ENCODE peak calls at places on chromosomes 6 and 20, in five cellular contexts. H is brain microvascular endothelial cell; N is ovary; X is CD8-positive, alpha-beta memory T cell; Q is fibroblast of lung. U is an unnamed sample.
A peak's percentile ranks its signal among the peaks of the same experiment; 100 is the strongest.

GRCh38 chr6:124226396-124226795 is 422.7 kb downstream of the NKAIN2 start:
- DNase-seq in H (peak; percentile 14), N (no peak), Q (peak; percentile 57), X (no peak), U (peak; percentile 87)

GRCh38 chr6:133983099-133983939 is 30.3 kb downstream of the TBPL1 start:
- DNase-seq in H (peak; percentile 35), X (peak; percentile 21), N (peak; percentile 53), Q (peak; percentile 80), U (peak; percentile 86)

GRCh38 chr6:113306552-113307145 is 550.5 kb upstream of the MARCKS start:
- DNase-seq in X (no peak), N (peak; percentile 29), Q (peak; percentile 18), H (peak; percentile 9), U (peak; percentile 30)

GRCh38 chr6:146503096-146503495 is 40.5 kb upstream of the RAB32 start:
- DNase-seq in H (no peak), X (no peak), N (no peak), Q (no peak), U (no peak)

GRCh38 chr6:108655840-108656650 is 95.3 kb downstream of the FOXO3 start:
- DNase-seq in X (no peak), H (peak; percentile 11), Q (peak; percentile 83), N (peak; percentile 38), U (peak; percentile 79)

GRCh38 chr6:90179190-90180169 is 117.2 kb downstream of the BACH2 start:
- DNase-seq in N (no peak), H (no peak), X (no peak), Q (no peak), U (peak; percentile 32)

GRCh38 chr6:2961971-2962370 is 9.4 kb downstream of the SERPINB6 start:
- DNase-seq in Q (no peak), X (no peak), H (no peak), N (no peak), U (no peak)

GRCh38 chr20:43191946-43192847 is 2.5 kb upstream of the PTPRT start:
- DNase-seq in Q (no peak), H (no peak), N (no peak), X (no peak), U (peak; percentile 6)

GRCh38 chr6:169069361-169069760 is 184.3 kb downstream of the THBS2 start:
- DNase-seq in X (no peak), N (no peak), H (no peak), Q (no peak), U (no peak)

GRCh38 chr6:56242343-56242742 is 5.0 kb downstream of the COL21A1 start:
- DNase-seq in H (no peak), Q (peak; percentile 67), X (no peak), N (no peak), U (peak; percentile 81)

GRCh38 chr6:35573495-35574110 is 60.9 kb upstream of the TULP1 start:
- DNase-seq in N (no peak), H (no peak), X (no peak), Q (no peak), U (peak; percentile 33)

GRCh38 chr6:4403828-4404227 is 268.5 kb upstream of the ECI2 start:
- DNase-seq in H (no peak), Q (peak; percentile 43), N (no peak), X (no peak), U (no peak)

GRCh38 chr20:54197621-54198604 is 10.0 kb upstream of the PFDN4 start:
- DNase-seq in Q (peak; percentile 74), X (no peak), N (no peak), H (peak; percentile 46), U (peak; percentile 84)

GRCh38 chr20:46361386-46361785 is 45.0 kb downstream of the ELMO2 start:
- DNase-seq in X (peak; percentile 26), Q (no peak), N (no peak), H (no peak), U (no peak)

GRCh38 chr6:113447088-113447831 is 409.9 kb upstream of the MARCKS start:
- DNase-seq in N (no peak), H (peak; percentile 88), X (no peak), Q (peak; percentile 92), U (peak; percentile 94)

GRCh38 chr6:118735320-118735719 is 83.9 kb upstream of the CEP85L start:
- DNase-seq in X (no peak), Q (peak; percentile 23), H (no peak), N (no peak), U (peak; percentile 26)

GRCh38 chr20:63873477-63873971 is 8.5 kb downstream of the TPD52L2 start:
- DNase-seq in N (no peak), X (no peak), Q (peak; percentile 67), H (peak; percentile 69), U (peak; percentile 93)

GRCh38 chr6:161631676-161632194 is 357.9 kb upstream of the AGPAT4 start:
- DNase-seq in H (peak; percentile 86), Q (peak; percentile 89), N (no peak), X (no peak), U (peak; percentile 70)

GRCh38 chr20:36092424-36093024 is 62.0 kb upstream of the EPB41L1 start:
- DNase-seq in Q (no peak), X (peak; percentile 9), H (no peak), N (peak; percentile 15), U (no peak)

GRCh38 chr6:90322976-90323474 is 26.4 kb upstream of the BACH2 start:
- DNase-seq in Q (no peak), H (no peak), X (no peak), N (no peak), U (no peak)

GRCh38 chr6:117955684-117956083 is 48.6 kb downstream of the SLC35F1 start:
- DNase-seq in H (no peak), Q (no peak), X (no peak), N (no peak), U (no peak)

GRCh38 chr6:113629940-113630339 is 227.2 kb upstream of the MARCKS start:
- DNase-seq in N (no peak), Q (no peak), H (no peak), X (no peak), U (no peak)

GRCh38 chr6:28673800-28674671 is 148.4 kb downstream of the GPX5 start:
- DNase-seq in X (no peak), H (peak; percentile 78), Q (peak; percentile 78), N (no peak), U (peak; percentile 76)

GRCh38 chr20:56624786-56625681 is 4.1 kb upstream of the TFAP2C start:
- DNase-seq in H (no peak), X (no peak), Q (no peak), N (no peak), U (no peak)

GRCh38 chr6:6379573-6379972 is 59.1 kb upstream of the F13A1 start:
- DNase-seq in Q (no peak), H (no peak), X (no peak), N (no peak), U (no peak)

DNA sequence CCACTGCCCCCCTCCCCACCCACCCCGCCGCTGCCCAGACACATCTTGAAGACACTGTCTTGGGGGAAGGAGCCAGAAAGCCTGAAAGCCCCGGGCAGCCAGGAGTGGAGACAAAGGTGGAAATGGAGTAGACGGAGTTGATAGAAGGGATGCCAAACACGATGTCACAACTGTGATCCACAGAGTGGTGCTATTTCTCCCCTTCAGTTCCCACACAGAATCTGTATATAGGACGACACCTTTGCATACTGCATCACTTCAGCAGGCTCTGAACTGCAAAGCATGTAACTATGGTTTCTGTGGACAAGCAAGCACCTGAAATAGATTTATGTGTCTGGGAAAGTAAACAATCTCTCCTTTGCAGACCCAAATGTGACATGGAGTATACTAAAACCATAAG is 56.4 kb upstream of the F13A1 start:
- DNase-seq in H (no peak), N (no peak), X (no peak), Q (no peak), U (no peak)
- H3K4me3 ChIP-seq in H (no peak overlapping the region), N (no peak overlapping the region), X (no peak overlapping the region), Q (no peak overlapping the region), U (no peak overlapping the region)

GRCh38 chr6:13079096-13079758 is 249.1 kb downstream of the TBC1D7 start:
- DNase-seq in Q (no peak), N (no peak), H (no peak), X (no peak), U (no peak)

GRCh38 chr6:13077117-13077516 is 251.2 kb downstream of the TBC1D7 start:
- DNase-seq in X (no peak), N (no peak), H (no peak), Q (no peak), U (no peak)

GRCh38 chr6:13074746-13075490 is 253.4 kb downstream of the TBC1D7 start:
- DNase-seq in Q (no peak), X (no peak), H (no peak), N (no peak), U (no peak)

GRCh38 chr6:13075491-13075845 is 252.9 kb downstream of the TBC1D7 start:
- DNase-seq in X (no peak), H (no peak), N (no peak), Q (no peak), U (no peak)

DNA sequence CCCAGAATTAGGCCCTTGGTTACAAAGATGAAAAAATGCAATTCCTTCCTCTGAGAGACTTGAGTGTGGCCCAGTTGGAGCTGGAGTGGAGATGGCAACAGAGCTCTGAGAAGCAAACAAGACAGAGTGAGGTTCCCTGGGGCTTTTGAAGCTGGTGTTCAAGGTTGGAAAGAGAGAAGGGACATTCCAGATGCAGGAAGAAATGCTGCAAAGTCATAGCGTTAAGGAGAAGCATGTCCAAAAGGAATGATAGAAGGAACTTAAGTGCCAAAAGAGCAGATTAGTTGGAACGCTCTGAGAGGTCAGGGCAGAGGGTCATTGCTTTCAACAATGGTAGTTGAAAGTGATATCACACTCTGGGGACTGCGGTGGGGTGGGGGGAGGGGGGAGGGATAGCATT is 251.8 kb downstream of the TBC1D7 start:
- DNase-seq in H (no peak), Q (no peak), N (no peak), X (no peak), U (no peak)
- H3K4me3 ChIP-seq in H (no peak overlapping the region), Q (no peak overlapping the region), N (no peak overlapping the region), X (no peak overlapping the region), U (no peak overlapping the region)

GRCh38 chr6:152701863-152702401 is 4.2 kb downstream of the MYCT1 start:
- DNase-seq in Q (peak; percentile 6), N (no peak), H (no peak), X (no peak), U (no peak)

GRCh38 chr6:152697634-152698033 is at the start of gene MYCT1:
- DNase-seq in X (no peak), N (no peak), H (no peak), Q (peak; percentile 1), U (peak; percentile 25)

GRCh38 chr6:152700427-152700826 is 2.7 kb downstream of the MYCT1 start:
- DNase-seq in H (no peak), X (no peak), Q (peak; percentile 3), N (no peak), U (no peak)

GRCh38 chr6:152698692-152699091 is 995 bp downstream of the MYCT1 start:
- DNase-seq in Q (no peak), N (no peak), H (no peak), X (no peak), U (no peak)

GRCh38 chr6:152701081-152701862 is 3.6 kb downstream of the MYCT1 start:
- DNase-seq in Q (peak; percentile 21), N (no peak), H (peak; percentile 24), X (no peak), U (peak; percentile 25)
- H3K4me3 ChIP-seq in Q (no peak overlapping the region), N (no peak overlapping the region), H (no peak overlapping the region), X (no peak overlapping the region), U (no peak overlapping the region)

GRCh38 chr6:16705403-16705993 is 55.8 kb downstream of the ATXN1 start:
- DNase-seq in X (no peak), Q (no peak), H (no peak), N (no peak), U (no peak)

GRCh38 chr6:16700202-16700997 is 60.9 kb downstream of the ATXN1 start:
- DNase-seq in H (no peak), N (no peak), X (peak; percentile 65), Q (no peak), U (no peak)

GRCh38 chr6:16707101-16707783 is 54.0 kb downstream of the ATXN1 start:
- DNase-seq in N (no peak), X (no peak), Q (no peak), H (no peak), U (no peak)

GRCh38 chr6:16706029-16706428 is 55.2 kb downstream of the ATXN1 start:
- DNase-seq in H (no peak), N (no peak), X (no peak), Q (no peak), U (no peak)

GRCh38 chr6:16704706-16705402 is 56.4 kb downstream of the ATXN1 start:
- DNase-seq in Q (peak; percentile 41), X (no peak), N (no peak), H (peak; percentile 69), U (peak; percentile 65)
- H3K4me3 ChIP-seq in Q (peak overlapping the region; percentile 34), X (peak overlapping the region; percentile 23), N (peak overlapping the region; percentile 28), H (no peak overlapping the region), U (peak overlapping the region; percentile 15)